ENCODE peak calls at places on chromosome 18, in ten cellular contexts. K, A, U, M, Q, C, Z, W, P and J are unnamed samples.

GRCh38 chr18:10232062-10232461 is 222.4 kb upstream of the APCDD1 start:
- DNase-seq in K (no peak), A (no peak), U (no peak), M (no peak), Q (no peak), C (no peak), Z (no peak), W (peak; percentile 23), P (no peak), J (no peak)

GRCh38 chr18:36468161-36468560 is 170.6 kb downstream of the FHOD3 start:
- DNase-seq in K (no peak), A (no peak), U (no peak), M (no peak), Q (no peak), C (no peak), Z (peak; percentile 75), W (no peak), P (no peak), J (no peak)

GRCh38 chr18:36095936-36096519 is 28.7 kb upstream of the RPRD1A start:
- DNase-seq in K (peak; percentile 18), A (no peak), U (peak; percentile 49), M (no peak), Q (peak; percentile 54), C (peak; percentile 84), Z (no peak), W (peak; percentile 56), P (peak; percentile 77), J (peak; percentile 58)

GRCh38 chr18:58454406-58455061 is 174.4 kb downstream of the ALPK2 start:
- DNase-seq in K (no peak), A (no peak), U (no peak), M (no peak), Q (no peak), C (no peak), Z (no peak), W (no peak), P (no peak), J (no peak)

GRCh38 chr18:12334280-12335262 is 26.5 kb downstream of the TUBB6 start:
- DNase-seq in K (no peak), A (no peak), U (no peak), M (no peak), Q (no peak), C (no peak), Z (no peak), W (no peak), P (no peak), J (no peak)

GRCh38 chr18:25322806-25323205 is 29.2 kb downstream of the ZNF521 start:
- DNase-seq in K (no peak), A (no peak), U (no peak), M (no peak), Q (no peak), C (no peak), Z (no peak), W (no peak), P (no peak), J (no peak)

GRCh38 chr18:6078877-6079276 is 183.6 kb upstream of the TMEM200C start:
- DNase-seq in K (no peak), A (no peak), U (no peak), M (no peak), Q (no peak), C (no peak), Z (no peak), W (no peak), P (no peak), J (no peak)

GRCh38 chr18:35827275-35827929 is 145.1 kb upstream of the RMP24 start:
- DNase-seq in K (no peak), A (no peak), U (no peak), M (no peak), Q (no peak), C (no peak), Z (no peak), W (no peak), P (no peak), J (no peak)

GRCh38 chr18:22167471-22168151 is 1.8 kb upstream of the GATA6 start:
- DNase-seq in K (peak; percentile 57), A (no peak), U (no peak), M (peak; percentile 42), Q (no peak), C (peak; percentile 69), Z (peak; percentile 47), W (no peak), P (peak; percentile 71), J (no peak)
- H3K4me3 ChIP-seq in K (no peak overlapping the region), A (peak overlapping the region; percentile 82), U (no peak overlapping the region), M (peak overlapping the region; percentile 66), Q (no peak overlapping the region), C (peak overlapping the region; percentile 30), Z (peak overlapping the region; percentile 94), W (no peak overlapping the region), P (peak overlapping the region; percentile 2), J (no peak overlapping the region)

DNA sequence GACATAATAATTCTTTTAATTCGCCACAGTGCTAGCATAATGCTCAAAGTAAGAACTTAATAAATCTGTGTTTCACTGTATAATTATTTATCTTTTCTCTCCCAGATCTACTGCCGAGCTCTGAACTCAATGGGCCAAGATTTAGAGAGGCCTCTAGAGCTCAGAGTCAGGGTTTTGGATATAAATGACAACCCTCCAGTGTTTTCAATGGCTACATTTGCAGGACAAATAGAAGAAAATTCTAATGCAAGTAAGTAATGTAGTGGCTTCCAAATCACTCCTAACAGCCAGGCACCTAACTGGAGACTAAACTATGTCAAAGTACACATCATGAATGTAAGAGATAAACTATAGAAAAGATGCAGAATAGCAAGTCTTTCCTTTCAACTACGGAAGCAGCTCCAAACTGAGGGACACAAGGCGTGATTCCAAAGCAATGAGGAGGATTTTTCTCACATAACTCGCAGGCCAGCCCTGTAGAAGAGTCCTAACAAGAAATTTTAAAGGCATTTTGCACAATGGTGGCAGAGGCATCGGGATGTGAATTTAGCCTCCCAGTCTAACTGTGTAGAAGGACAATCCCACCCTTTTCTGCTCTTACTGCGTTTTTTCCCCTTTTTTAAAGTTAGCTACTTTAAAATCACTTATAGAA is 12.0 kb downstream of the DSG1 start:
- DNase-seq in K (no peak), A (no peak), U (no peak), M (no peak), Q (no peak), C (no peak), Z (no peak), W (no peak), P (no peak), J (no peak)
- H3K4me3 ChIP-seq in K (no peak overlapping the region), A (no peak overlapping the region), U (no peak overlapping the region), M (no peak overlapping the region), Q (no peak overlapping the region), C (no peak overlapping the region), Z (no peak overlapping the region), W (no peak overlapping the region), P (no peak overlapping the region), J (no peak overlapping the region)

GRCh38 chr18:67519582-67519981 is 3.1 kb upstream of the DSEL start:
- DNase-seq in K (no peak), A (peak; percentile 33), U (peak; percentile 90), M (no peak), Q (peak; percentile 57), C (peak; percentile 75), Z (no peak), W (peak; percentile 79), P (peak; percentile 82), J (peak; percentile 77)
- H3K4me3 ChIP-seq in K (no peak overlapping the region), A (no peak overlapping the region), U (no peak overlapping the region), M (no peak overlapping the region), Q (no peak overlapping the region), C (no peak overlapping the region), Z (no peak overlapping the region), W (no peak overlapping the region), P (no peak overlapping the region), J (no peak overlapping the region)

GRCh38 chr18:34491719-34492118 is 218.4 kb upstream of the DTNA start:
- DNase-seq in K (no peak), A (no peak), U (no peak), M (no peak), Q (no peak), C (no peak), Z (no peak), W (no peak), P (no peak), J (no peak)

GRCh38 chr18:34494359-34494696 is 215.8 kb upstream of the DTNA start:
- DNase-seq in K (no peak), A (no peak), U (no peak), M (no peak), Q (no peak), C (no peak), Z (peak; percentile 26), W (no peak), P (no peak), J (no peak)

GRCh38 chr18:34492652-34493051 is 217.4 kb upstream of the DTNA start:
- DNase-seq in K (no peak), A (no peak), U (no peak), M (no peak), Q (no peak), C (no peak), Z (no peak), W (no peak), P (peak; percentile 22), J (no peak)

GRCh38 chr18:34493566-34494358 is 216.3 kb upstream of the DTNA start:
- DNase-seq in K (peak; percentile 40), A (no peak), U (no peak), M (no peak), Q (no peak), C (no peak), Z (peak; percentile 18), W (peak; percentile 13), P (peak; percentile 15), J (no peak)

GRCh38 chr18:34493099-34493544 is 217.0 kb upstream of the DTNA start:
- DNase-seq in K (peak; percentile 48), A (peak; percentile 43), U (peak; percentile 72), M (peak; percentile 74), Q (no peak), C (peak; percentile 74), Z (peak; percentile 85), W (peak; percentile 82), P (peak; percentile 80), J (peak; percentile 20)
- H3K4me3 ChIP-seq in K (peak overlapping the region; percentile 88), A (peak overlapping the region; percentile 58), U (peak overlapping the region; percentile 62), M (peak overlapping the region; percentile 35), Q (peak overlapping the region; percentile 47), C (peak overlapping the region; percentile 49), Z (peak overlapping the region; percentile 67), W (peak overlapping the region; percentile 71), P (peak overlapping the region; percentile 56), J (peak overlapping the region; percentile 25)

DNA sequence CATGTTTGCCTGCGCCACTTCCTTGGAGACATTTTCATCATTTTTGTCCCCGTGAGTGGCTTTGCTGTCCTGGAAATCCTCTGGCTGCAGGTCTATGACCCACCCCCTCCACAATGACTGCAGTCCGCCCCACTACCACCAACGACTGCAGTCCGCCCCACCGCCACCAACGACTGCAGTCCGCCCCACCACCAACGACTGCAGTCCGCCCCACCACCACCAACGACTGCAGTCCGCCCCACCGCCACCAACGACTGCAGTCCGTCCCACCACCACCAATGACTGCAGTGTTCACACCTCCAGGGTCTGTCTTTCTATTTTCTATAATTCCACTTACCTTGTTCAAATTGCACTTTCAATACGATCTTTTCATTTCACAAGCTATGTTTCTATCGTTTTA is 820.7 kb upstream of the SALL3 start:
- DNase-seq in K (no peak), A (no peak), U (no peak), M (no peak), Q (no peak), C (no peak), Z (no peak), W (no peak), P (no peak), J (no peak)
- H3K4me3 ChIP-seq in K (no peak overlapping the region), A (no peak overlapping the region), U (no peak overlapping the region), M (no peak overlapping the region), Q (no peak overlapping the region), C (no peak overlapping the region), Z (no peak overlapping the region), W (no peak overlapping the region), P (no peak overlapping the region), J (no peak overlapping the region)